ENCODE peak calls at places on chromosomes 5 and 9, in seven cellular contexts. P is GM12878, J is HCT116, X is HepG2, C is SK-N-SH, R is K562, S is H1. W is an unnamed sample.

GRCh38 chr9:5459289-5459829 is 9.0 kb downstream of the CD274 start:
- DNase-seq in P (no peak), J (no peak), X (no peak), C (no peak), R (no peak), S (no peak), W (no peak)

GRCh38 chr9:102867488-102867887 is 127.6 kb upstream of the CYLC2 start:
- DNase-seq in P (no peak), J (no peak), X (peak; percentile 1), C (no peak), R (no peak), S (no peak), W (peak; percentile 42)

GRCh38 chr5:74290634-74291033 is 349.9 kb downstream of the ENC1 start:
- DNase-seq in P (no peak), J (no peak), X (peak; percentile 7), C (no peak), R (no peak), S (no peak), W (no peak)

GRCh38 chr5:88226881-88227450 is 41.7 kb downstream of the TMEM161B start:
- DNase-seq in P (no peak), J (no peak), X (no peak), C (no peak), R (no peak), S (no peak), W (no peak)

GRCh38 chr5:124902097-124902821 is 155.8 kb upstream of the ZNF608 start:
- DNase-seq in P (peak; percentile 92), J (no peak), X (no peak), C (no peak), R (no peak), S (no peak), W (peak; percentile 30)

GRCh38 chr5:139494832-139495231 is 12.3 kb upstream of the STING1 start:
- DNase-seq in P (no peak), J (no peak), X (no peak), C (no peak), R (no peak), S (no peak), W (peak; percentile 72)

GRCh38 chr9:6907772-6908381 is 150.1 kb downstream of the KDM4C start:
- DNase-seq in P (no peak), J (peak; percentile 24), X (peak; percentile 38), C (no peak), R (peak; percentile 12), S (no peak), W (peak; percentile 64)

GRCh38 chr5:76372320-76373054 is 30.6 kb upstream of the IQGAP2 start:
- DNase-seq in P (no peak), J (peak; percentile 88), X (peak; percentile 76), C (peak; percentile 27), R (peak; percentile 79), S (no peak), W (no peak)

GRCh38 chr5:151156732-151157402 is 712 bp downstream of the ANXA6 start:
- DNase-seq in P (no peak), J (no peak), X (no peak), C (peak; percentile 62), R (peak; percentile 21), S (peak; percentile 54), W (peak; percentile 19)
- TF ChIP-seq CTCF in P (peak; percentile 11), J (no peak), X (no peak), C (no peak), R (no peak), S (no peak), W (no peak)

GRCh38 chr9:137064027-137064879 is 6.1 kb downstream of the SAPCD2 start:
- DNase-seq in P (no peak), J (no peak), X (peak; percentile 41), C (peak; percentile 89), R (peak; percentile 56), S (peak; percentile 95), W (peak; percentile 31)
- TF ChIP-seq MAX in P (no peak), J (no peak), X (peak; percentile 76), C (no peak), R (no peak), S (peak; percentile 65), W (no peak)

GRCh38 chr9:134377976-134378375 is 51.7 kb downstream of the RXRA start:
- DNase-seq in P (no peak), J (no peak), X (no peak), C (peak; percentile 71), R (no peak), S (no peak), W (no peak)
- H3K27me3 ChIP-seq in P (no peaks in the 10 kb centered on the region), J (no peaks in the 10 kb centered on the region), X (no peaks in the 10 kb centered on the region), C (no peaks in the 10 kb centered on the region), R (no peaks in the 10 kb centered on the region), S (no peaks in the 10 kb centered on the region), W (no peaks in the 10 kb centered on the region)

DNA sequence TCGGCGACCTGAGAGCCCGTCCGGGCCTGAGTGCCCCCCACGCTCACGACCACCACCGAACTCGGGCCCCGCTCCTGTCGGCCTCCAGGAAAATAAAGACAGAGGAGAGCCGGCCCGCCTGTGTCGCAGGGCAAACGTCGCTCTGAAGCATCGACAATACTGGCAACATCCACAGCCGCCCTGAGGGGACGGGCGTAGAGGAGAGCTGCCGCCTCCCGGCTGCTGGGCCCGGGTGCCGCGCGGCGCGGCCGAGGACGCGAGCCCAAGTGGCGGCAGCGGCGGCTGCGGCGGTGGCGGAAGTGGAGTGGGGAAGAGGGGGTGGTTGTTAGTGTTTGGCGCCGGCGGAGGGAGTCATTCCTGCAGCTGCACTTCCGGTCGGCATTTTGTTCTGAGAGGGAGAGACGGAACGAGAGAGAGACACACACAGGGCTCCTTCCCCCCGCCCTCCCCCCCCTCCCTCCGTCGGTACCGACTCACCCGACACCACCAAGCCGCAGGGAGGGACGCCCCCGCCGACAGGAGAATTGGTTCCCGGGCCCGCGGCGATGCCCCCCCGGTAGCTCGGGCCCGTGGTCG is at the start of gene NIPBL:
- DNase-seq in P (peak; percentile 66), J (peak; percentile 86), X (peak; percentile 92), C (peak; percentile 93), R (peak; percentile 90), S (peak; percentile 84), W (peak; percentile 88)
- TF ChIP-seq CTCF in P (no peak), J (no peak), X (no peak), C (no peak), R (no peak), S (no peak), W (no peak)

DNA sequence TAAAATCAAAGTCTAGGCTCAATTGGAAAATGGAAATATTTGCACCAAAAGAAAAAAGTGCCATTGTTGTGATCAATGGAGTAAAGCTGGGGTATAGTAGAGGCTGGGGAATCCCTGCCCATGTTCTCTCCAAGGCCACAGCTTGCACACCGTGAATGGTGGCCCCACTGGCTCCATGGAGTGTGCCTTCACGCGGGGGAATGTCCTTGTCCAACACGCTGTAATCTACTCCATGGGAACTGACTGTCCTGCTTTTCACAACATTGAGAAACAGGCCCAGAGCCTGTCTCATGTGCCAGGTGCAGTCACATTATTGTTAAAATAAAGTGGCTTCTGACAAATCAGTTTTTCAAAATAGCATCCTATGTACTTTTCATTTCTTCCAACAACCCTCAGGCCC is 33.1 kb upstream of the ITGA2 start:
- DNase-seq in P (no peak), J (no peak), X (peak; percentile 38), C (no peak), R (no peak), S (no peak), W (no peak)
- TF ChIP-seq MAX in P (no peak), J (no peak), X (peak; percentile 44), C (no peak), R (no peak), S (no peak), W (no peak)

GRCh38 chr9:128245293-128246151 is 30.3 kb downstream of the GOLGA2 start:
- DNase-seq in P (no peak), J (no peak), X (peak; percentile 72), C (peak; percentile 88), R (peak; percentile 51), S (no peak), W (peak; percentile 61)

GRCh38 chr9:128244443-128245226 is 31.2 kb downstream of the GOLGA2 start:
- DNase-seq in P (no peak), J (no peak), X (peak; percentile 51), C (peak; percentile 96), R (peak; percentile 96), S (no peak), W (no peak)

GRCh38 chr9:128243486-128244415 is 32.1 kb downstream of the GOLGA2 start:
- DNase-seq in P (no peak), J (no peak), X (no peak), C (peak; percentile 63), R (peak; percentile 50), S (no peak), W (no peak)

GRCh38 chr9:128242828-128243485 is 32.9 kb downstream of the GOLGA2 start:
- DNase-seq in P (no peak), J (no peak), X (no peak), C (peak; percentile 85), R (peak; percentile 30), S (no peak), W (no peak)

DNA sequence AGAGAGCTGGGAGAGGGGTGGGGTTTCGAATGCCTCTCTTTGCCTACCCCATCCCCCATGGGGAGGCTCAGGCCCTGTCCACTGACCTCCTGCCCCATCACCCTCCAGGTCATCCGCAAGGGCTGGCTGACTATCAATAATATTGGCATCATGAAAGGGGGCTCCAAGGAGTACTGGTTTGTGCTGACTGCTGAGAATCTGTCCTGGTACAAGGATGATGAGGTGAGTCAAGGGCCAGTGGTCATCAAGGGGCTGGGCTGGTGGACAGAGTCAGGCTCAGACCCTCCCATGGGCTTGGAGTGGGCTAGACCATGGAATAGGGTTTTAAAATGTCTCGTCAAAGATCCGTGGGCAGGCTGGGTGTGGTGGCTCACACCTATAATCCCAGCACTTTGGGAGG is 33.7 kb downstream of the GOLGA2 start:
- DNase-seq in P (no peak), J (no peak), X (no peak), C (no peak), R (peak; percentile 42), S (no peak), W (no peak)
- H3K27me3 ChIP-seq in P (no peaks in the 10 kb centered on the region), J (no peaks in the 10 kb centered on the region), X (no peaks in the 10 kb centered on the region), C (no peaks in the 10 kb centered on the region), R (no peaks in the 10 kb centered on the region), S (no peaks in the 10 kb centered on the region), W (no peaks in the 10 kb centered on the region)

GRCh38 chr9:72871685-72872084 is 81.2 kb downstream of the ALDH1A1 start:
- DNase-seq in P (no peak), J (peak; percentile 26), X (peak; percentile 16), C (no peak), R (no peak), S (no peak), W (peak; percentile 62)
- TF ChIP-seq CTCF in P (no peak), J (peak; percentile 71), X (peak; percentile 60), C (peak; percentile 69), R (peak; percentile 34), S (no peak), W (peak; percentile 29)

DNA sequence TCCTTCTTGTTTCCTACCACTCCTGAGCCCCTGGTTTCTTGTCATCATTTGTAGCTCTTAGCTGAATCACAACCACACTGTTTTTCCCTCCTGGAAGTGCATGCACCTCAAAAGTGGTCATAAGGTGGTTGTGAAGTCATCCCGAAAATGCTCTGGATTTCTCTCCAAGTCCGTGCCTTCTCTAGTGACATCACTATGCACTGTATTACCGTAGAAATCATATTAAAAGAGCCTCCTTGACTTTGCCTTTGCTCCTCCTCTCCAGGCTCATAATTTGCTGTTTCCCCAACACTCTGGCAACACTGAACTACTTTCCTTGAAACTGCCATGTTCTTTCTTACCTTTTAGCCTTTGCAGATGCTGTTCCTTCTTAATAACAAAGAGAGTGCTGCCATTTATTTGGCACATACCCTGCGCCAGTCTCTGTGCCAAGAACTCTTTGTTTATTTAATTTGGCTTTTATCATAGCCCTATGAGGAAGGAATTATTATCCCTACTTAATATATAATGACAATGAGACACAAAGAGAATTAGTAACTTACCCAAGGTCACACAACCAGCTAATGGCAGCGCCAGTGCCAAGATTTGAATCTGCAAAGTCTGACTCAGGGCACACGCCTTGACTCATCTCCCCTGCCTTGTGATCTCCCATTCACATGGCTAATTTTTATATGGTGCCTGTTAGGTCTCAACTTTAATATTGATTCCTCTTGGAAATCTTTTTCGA is 115.4 kb downstream of the KIF4B start:
- DNase-seq in P (no peak), J (no peak), X (no peak), C (no peak), R (no peak), S (no peak), W (no peak)
- TF ChIP-seq MAX in P (no peak), J (no peak), X (no peak), C (no peak), R (no peak), S (no peak), W (no peak)

W was measured in endothelial cell of umbilical vein.